ENCODE peak calls at places on chromosomes 16 and 17, in ten cellular contexts. H, J, G, I, C, S, D, L, X and W are unnamed samples.

GRCh38 chr16:67517661-67518423 is 10.8 kb upstream of the RIPOR1 start:
- DNase-seq in H (no peak), J (no peak), G (no peak), I (no peak), C (no peak), S (no peak), D (no peak), L (no peak), X (no peak), W (no peak)

GRCh38 chr17:3472137-3472536 is 518 bp upstream of the SPATA22 start:
- DNase-seq in H (no peak), J (no peak), G (no peak), I (no peak), C (no peak), S (no peak), D (no peak), L (no peak), X (no peak), W (no peak)

GRCh38 chr16:24070851-24071250 is 185.3 kb upstream of the CACNG3 start:
- DNase-seq in H (peak; percentile 43), J (no peak), G (no peak), I (peak; percentile 83), C (peak; percentile 63), S (peak; percentile 41), D (peak; percentile 65), L (no peak), X (no peak), W (peak; percentile 38)

GRCh38 chr16:20889625-20890275 is 10.4 kb downstream of the DCUN1D3 start:
- DNase-seq in H (no peak), J (no peak), G (no peak), I (no peak), C (no peak), S (no peak), D (no peak), L (no peak), X (no peak), W (no peak)

GRCh38 chr17:2053380-2054261 is 1.3 kb upstream of the HIC1 start:
- DNase-seq in H (no peak), J (peak; percentile 73), G (peak; percentile 96), I (peak; percentile 38), C (peak; percentile 71), S (no peak), D (peak; percentile 68), L (peak; percentile 75), X (peak; percentile 93), W (no peak)

GRCh38 chr17:72518810-72519597 is 398.2 kb downstream of the SOX9 start:
- DNase-seq in H (no peak), J (no peak), G (no peak), I (no peak), C (no peak), S (no peak), D (peak; percentile 64), L (no peak), X (no peak), W (no peak)

GRCh38 chr16:86363057-86363490 is 147.3 kb upstream of the FOXF1 start:
- DNase-seq in H (no peak), J (no peak), G (no peak), I (no peak), C (no peak), S (no peak), D (no peak), L (no peak), X (peak; percentile 88), W (peak; percentile 30)

GRCh38 chr17:36755586-36755985 is 154.2 kb downstream of the MRM1 start:
- DNase-seq in H (peak; percentile 57), J (no peak), G (no peak), I (peak; percentile 63), C (peak; percentile 53), S (no peak), D (peak; percentile 70), L (no peak), X (no peak), W (peak; percentile 47)

GRCh38 chr17:7261377-7262191 is 694 bp downstream of the CLDN7 start:
- DNase-seq in H (no peak), J (no peak), G (no peak), I (peak; percentile 21), C (peak; percentile 59), S (no peak), D (no peak), L (no peak), X (no peak), W (no peak)

GRCh38 chr17:75034236-75034908 is 12.4 kb downstream of the ATP5PD start:
- DNase-seq in H (peak; percentile 93), J (peak; percentile 95), G (peak; percentile 98), I (peak; percentile 66), C (peak; percentile 95), S (peak; percentile 70), D (peak; percentile 81), L (peak; percentile 89), X (peak; percentile 95), W (peak; percentile 75)

GRCh38 chr16:87178977-87179376 is 138.2 kb downstream of the C16orf95 start:
- DNase-seq in H (no peak), J (no peak), G (no peak), I (no peak), C (no peak), S (no peak), D (no peak), L (peak; percentile 60), X (no peak), W (peak; percentile 79)

GRCh38 chr16:68234188-68235104 is 1.5 kb downstream of the ESRP2 start:
- DNase-seq in H (peak; percentile 61), J (no peak), G (peak; percentile 90), I (no peak), C (peak; percentile 27), S (no peak), D (no peak), L (no peak), X (peak; percentile 67), W (no peak)

GRCh38 chr17:34998205-34998604 is 17.9 kb downstream of the LIG3 start:
- DNase-seq in H (peak; percentile 38), J (peak; percentile 58), G (peak; percentile 94), I (peak; percentile 76), C (peak; percentile 79), S (peak; percentile 87), D (peak; percentile 95), L (peak; percentile 67), X (peak; percentile 89), W (peak; percentile 85)

GRCh38 chr16:78970650-78971049 is 629.9 kb downstream of the MAF start:
- DNase-seq in H (no peak), J (no peak), G (no peak), I (no peak), C (no peak), S (no peak), D (no peak), L (no peak), X (no peak), W (no peak)

GRCh38 chr16:67329901-67330300 is 3.3 kb downstream of the LRRC36 start:
- DNase-seq in H (no peak), J (no peak), G (no peak), I (no peak), C (no peak), S (no peak), D (no peak), L (no peak), X (no peak), W (no peak)

GRCh38 chr17:40316571-40317344 is 7.8 kb downstream of the RARA start:
- DNase-seq in H (peak; percentile 40), J (no peak), G (peak; percentile 94), I (no peak), C (no peak), S (no peak), D (peak; percentile 82), L (peak; percentile 81), X (peak; percentile 90), W (no peak)

GRCh38 chr17:75096082-75096625 is 8.4 kb downstream of the SLC16A5 start:
- DNase-seq in H (peak; percentile 95), J (no peak), G (peak; percentile 93), I (peak; percentile 91), C (peak; percentile 93), S (no peak), D (peak; percentile 90), L (peak; percentile 78), X (no peak), W (peak; percentile 95)

GRCh38 chr17:47190770-47191169 is 1.7 kb upstream of the CDC27 start:
- DNase-seq in H (no peak), J (no peak), G (no peak), I (no peak), C (no peak), S (no peak), D (no peak), L (no peak), X (no peak), W (no peak)

GRCh38 chr17:47189732-47190621 is 882 bp upstream of the CDC27 start:
- DNase-seq in H (no peak), J (no peak), G (no peak), I (no peak), C (no peak), S (no peak), D (no peak), L (no peak), X (no peak), W (no peak)

GRCh38 chr17:47188266-47188665 is 829 bp downstream of the CDC27 start:
- DNase-seq in H (no peak), J (peak; percentile 26), G (no peak), I (no peak), C (peak; percentile 87), S (no peak), D (peak; percentile 54), L (no peak), X (no peak), W (peak; percentile 29)

GRCh38 chr17:47192549-47192948 is 3.5 kb upstream of the CDC27 start:
- DNase-seq in H (no peak), J (no peak), G (no peak), I (no peak), C (no peak), S (no peak), D (no peak), L (no peak), X (no peak), W (peak; percentile 19)

GRCh38 chr17:47188799-47189731 is at the start of gene CDC27:
- DNase-seq in H (peak; percentile 99), J (peak; percentile 100), G (peak; percentile 100), I (peak; percentile 96), C (peak; percentile 100), S (peak; percentile 83), D (peak; percentile 98), L (peak; percentile 99), X (peak; percentile 99), W (peak; percentile 96)
- TF ChIP-seq POLR2A in H (peak; percentile 92), J (peak; percentile 63), G (peak; percentile 33), I (peak; percentile 85), C (peak; percentile 88), S (peak; percentile 61), D (peak; percentile 84), L (no peak), X (peak; percentile 64), W (peak; percentile 80)

GRCh38 chr17:28227278-28228108 is 91.5 kb upstream of the TMEM97 start:
- DNase-seq in H (peak; percentile 73), J (no peak), G (peak; percentile 89), I (no peak), C (peak; percentile 80), S (no peak), D (peak; percentile 94), L (peak; percentile 37), X (no peak), W (peak; percentile 44)
- TF ChIP-seq POLR2A in H (no peak), J (no peak), G (no peak), I (no peak), C (peak; percentile 20), S (no peak), D (peak; percentile 68), L (no peak), X (no peak), W (no peak)

GRCh38 chr16:75570351-75571104 is 4.3 kb downstream of the GABARAPL2 start:
- DNase-seq in H (no peak), J (no peak), G (no peak), I (no peak), C (no peak), S (no peak), D (no peak), L (no peak), X (no peak), W (no peak)
- TF ChIP-seq POLR2A in H (no peak), J (no peak), G (no peak), I (no peak), C (no peak), S (no peak), D (no peak), L (no peak), X (no peak), W (no peak)

GRCh38 chr16:633336-634050 is 2.6 kb downstream of the METTL26 start:
- DNase-seq in H (no peak), J (no peak), G (no peak), I (no peak), C (no peak), S (no peak), D (no peak), L (no peak), X (no peak), W (no peak)
- TF ChIP-seq POLR2A in H (no peak), J (no peak), G (no peak), I (no peak), C (no peak), S (no peak), D (no peak), L (no peak), X (no peak), W (no peak)